ENCODE peak calls at places on chromosomes 2 and 18, in nine cellular contexts. J, L, F, A, P, C, H, B and Z are unnamed samples.

GRCh38 chr2:239787651-239788050 is 237.5 kb downstream of the NDUFA10 start:
- DNase-seq in H (no peak), P (no peak), L (no peak), C (peak; percentile 12), J (no peak), A (no peak), B (no peak), F (no peak), Z (no peak)

GRCh38 chr18:77116201-77117080 is 16.1 kb downstream of the MBP start:
- DNase-seq in P (no peak), C (no peak), H (peak; percentile 9), F (no peak), B (no peak), A (no peak), J (no peak), L (peak; percentile 33), Z (no peak)

GRCh38 chr2:176150338-176151198 is 782 bp upstream of the HOXD4 start:
- DNase-seq in C (no peak), B (no peak), L (no peak), P (no peak), F (no peak), J (no peak), A (no peak), H (no peak), Z (no peak)

GRCh38 chr2:8408560-8409460 is 273.0 kb upstream of the ID2 start:
- DNase-seq in F (no peak), C (no peak), P (no peak), A (no peak), J (no peak), B (no peak), L (no peak), H (no peak), Z (no peak)

GRCh38 chr2:172813314-172813888 is 77.8 kb downstream of the RAPGEF4 start:
- DNase-seq in A (no peak), P (peak; percentile 50), C (no peak), F (no peak), L (no peak), J (no peak), H (no peak), B (peak; percentile 17), Z (peak; percentile 30)

GRCh38 chr2:46956981-46957531 is 41.5 kb upstream of the MCFD2 start:
- DNase-seq in F (no peak), L (no peak), P (no peak), H (no peak), B (no peak), C (no peak), A (no peak), J (no peak), Z (peak; percentile 81)

GRCh38 chr2:158743466-158743865 is 51.7 kb upstream of the DAPL1 start:
- DNase-seq in C (no peak), H (no peak), J (no peak), P (no peak), F (no peak), L (no peak), A (no peak), B (no peak), Z (no peak)

GRCh38 chr2:54092940-54093339 is 22.5 kb upstream of the ACYP2 start:
- DNase-seq in A (no peak), P (no peak), J (no peak), C (no peak), B (no peak), L (no peak), F (peak; percentile 32), H (no peak), Z (no peak)

GRCh38 chr2:24493713-24494112 is 2.7 kb downstream of the NCOA1 start:
- DNase-seq in J (no peak), F (no peak), P (no peak), L (no peak), H (no peak), B (no peak), C (no peak), A (no peak), Z (no peak)

GRCh38 chr2:18473241-18473841 is 87.1 kb downstream of the RDH14 start:
- DNase-seq in B (peak; percentile 94), L (peak; percentile 50), A (peak; percentile 61), C (no peak), J (peak; percentile 82), P (peak; percentile 45), H (peak; percentile 35), F (no peak), Z (peak; percentile 8)

GRCh38 chr2:88234760-88235159 is 64.6 kb downstream of the THNSL2 start:
- DNase-seq in A (no peak), P (no peak), H (no peak), C (peak; percentile 36), J (no peak), F (no peak), B (no peak), L (no peak), Z (no peak)

GRCh38 chr18:63477972-63478371 is 1.2 kb downstream of the SERPINB5 start:
- DNase-seq in J (no peak), H (no peak), L (no peak), C (no peak), F (no peak), B (no peak), A (no peak), P (peak; percentile 54), Z (no peak)

GRCh38 chr2:200252661-200253067 is 53.8 kb upstream of the SPATS2L start:
- DNase-seq in P (peak; percentile 24), C (no peak), H (no peak), B (peak; percentile 73), A (peak; percentile 69), L (no peak), J (no peak), F (no peak), Z (peak; percentile 77)

GRCh38 chr2:122960727-122961641 is 1064.1 kb upstream of the CNTNAP5 start:
- DNase-seq in P (peak; percentile 84), L (no peak), C (peak; percentile 37), J (no peak), H (no peak), F (no peak), B (no peak), A (no peak), Z (no peak)

GRCh38 chr2:73516033-73516432 is 126.2 kb downstream of the NAT8 start:
- DNase-seq in L (no peak), B (no peak), F (no peak), J (no peak), A (no peak), H (no peak), P (peak; percentile 29), C (no peak), Z (no peak)

GRCh38 chr18:55300469-55301195 is 287.4 kb downstream of the TCF4 start:
- DNase-seq in J (peak; percentile 99), L (no peak), B (peak; percentile 93), A (peak; percentile 73), P (no peak), H (no peak), F (no peak), C (no peak), Z (no peak)

GRCh38 chr2:241217320-241218031 is 29.0 kb downstream of the ANO7 start:
- DNase-seq in L (peak; percentile 88), H (peak; percentile 72), B (peak; percentile 53), C (peak; percentile 70), J (no peak), P (peak; percentile 67), F (peak; percentile 38), A (peak; percentile 11), Z (peak; percentile 71)

GRCh38 chr18:36378194-36378593 is 80.7 kb downstream of the FHOD3 start:
- DNase-seq in B (no peak), J (no peak), F (no peak), C (no peak), L (no peak), A (no peak), H (no peak), P (no peak), Z (no peak)

GRCh38 chr2:171793691-171794678 is 100.1 kb downstream of the SLC25A12 start:
- DNase-seq in A (no peak), H (no peak), F (no peak), J (no peak), P (no peak), L (no peak), C (no peak), B (no peak), Z (no peak)

GRCh38 chr2:119475857-119476244 is 44.2 kb downstream of the TMEM37 start:
- DNase-seq in H (no peak), P (no peak), C (peak; percentile 12), F (no peak), A (no peak), L (no peak), B (no peak), J (no peak), Z (no peak)

GRCh38 chr2:64228923-64229322 is 84.7 kb upstream of the PELI1 start:
- DNase-seq in P (peak; percentile 56), C (no peak), A (no peak), F (no peak), B (no peak), L (no peak), H (no peak), J (no peak), Z (no peak)
- H3K4me3 ChIP-seq in P (no peak overlapping the region), C (no peak overlapping the region), A (no peak overlapping the region), F (peak overlapping the region; percentile 48), B (no peak overlapping the region), L (peak overlapping the region; percentile 67), H (peak overlapping the region; percentile 60), J (no peak overlapping the region), Z (no peak overlapping the region)

DNA sequence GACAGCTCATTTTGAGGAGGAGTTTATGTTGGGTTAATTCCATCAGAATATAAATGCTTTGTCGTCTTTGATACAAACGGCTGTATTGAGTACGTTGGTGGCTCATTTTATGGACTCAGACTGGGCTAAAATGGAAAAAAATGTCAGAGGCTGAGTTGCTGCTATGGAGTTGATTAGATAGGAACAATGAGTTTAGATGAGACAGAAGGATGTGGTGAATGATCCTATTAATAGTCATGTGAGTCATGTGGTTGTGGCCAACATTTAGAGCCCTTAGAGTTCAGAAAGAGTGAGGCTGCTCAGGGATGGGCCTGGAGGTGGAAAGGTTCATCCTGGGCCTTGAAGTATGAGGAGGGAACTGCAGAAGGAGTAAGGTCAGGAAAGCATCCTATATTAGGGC is 434.2 kb downstream of the MEIS1 start:
- DNase-seq in J (no peak), L (no peak), A (peak; percentile 70), C (no peak), H (no peak), B (peak; percentile 92), P (peak; percentile 73), F (no peak), Z (no peak)
- H3K4me3 ChIP-seq in J (no peak overlapping the region), L (no peak overlapping the region), A (no peak overlapping the region), C (no peak overlapping the region), H (no peak overlapping the region), B (no peak overlapping the region), P (no peak overlapping the region), F (no peak overlapping the region), Z (no peak overlapping the region)

GRCh38 chr2:217789003-217789735 is 213.6 kb downstream of the TNS1 start:
- DNase-seq in L (peak; percentile 91), A (no peak), H (peak; percentile 84), B (peak; percentile 43), F (peak; percentile 73), C (peak; percentile 78), J (peak; percentile 36), P (peak; percentile 57), Z (peak; percentile 79)
- H3K4me3 ChIP-seq in L (peak overlapping the region; percentile 9), A (no peak overlapping the region), H (peak overlapping the region; percentile 47), B (no peak overlapping the region), F (peak overlapping the region; percentile 58), C (no peak overlapping the region), J (no peak overlapping the region), P (no peak overlapping the region), Z (no peak overlapping the region)

GRCh38 chr18:64777561-64777960 is 628.7 kb upstream of the LINC00305 start:
- DNase-seq in F (no peak), J (no peak), H (no peak), L (no peak), B (no peak), C (no peak), A (no peak), P (no peak), Z (no peak)
- H3K4me3 ChIP-seq in F (no peak overlapping the region), J (no peak overlapping the region), H (no peak overlapping the region), L (no peak overlapping the region), B (no peak overlapping the region), C (no peak overlapping the region), A (no peak overlapping the region), P (no peak overlapping the region), Z (no peak overlapping the region)